ENCODE peak calls at places on chromosome 22, in four cellular contexts. H is A549, S is GM12878, U is K562. E is an unnamed sample.

GRCh38 chr22:26700462-26700861 is 43.1 kb downstream of the MIAT start:
- DNase-seq in H (no peak), S (no peak), U (no peak), E (no peak)

GRCh38 chr22:45284705-45285305 is at the start of gene UPK3A:
- DNase-seq in H (peak; percentile 28), S (no peak), U (peak; percentile 20), E (peak; percentile 57)

GRCh38 chr22:22422629-22423112 is 85.9 kb downstream of the ZNF280B start:
- DNase-seq in H (peak; percentile 13), S (peak; percentile 85), U (peak; percentile 85), E (peak; percentile 73)

GRCh38 chr22:44550666-44551491 is 52.8 kb upstream of the RTL6 start:
- DNase-seq in H (no peak), S (peak; percentile 9), U (no peak), E (peak; percentile 81)

GRCh38 chr22:21449531-21450319 is 17.5 kb upstream of the TMEM191C start:
- DNase-seq in H (no peak), S (no peak), U (no peak), E (no peak)

GRCh38 chr22:38788417-38788816 is 5.5 kb downstream of the DNAL4 start:
- DNase-seq in H (no peak), S (no peak), U (no peak), E (no peak)

GRCh38 chr22:24510694-24511625 is 15.8 kb downstream of the UPB1 start:
- DNase-seq in H (no peak), S (no peak), U (peak; percentile 21), E (peak; percentile 94)

GRCh38 chr22:43635101-43635500 is 177.0 kb downstream of the EFCAB6 start:
- DNase-seq in H (no peak), S (no peak), U (no peak), E (no peak)

GRCh38 chr22:29074276-29074625 is 1.4 kb downstream of the KREMEN1 start:
- DNase-seq in H (no peak), S (no peak), U (no peak), E (no peak)

GRCh38 chr22:45240137-45240809 is 421 bp downstream of the KIAA0930 start:
- DNase-seq in H (no peak), S (no peak), U (peak; percentile 13), E (peak; percentile 65)

GRCh38 chr22:47687364-47687655 is 924.9 kb downstream of the TBC1D22A start:
- DNase-seq in H (no peak), S (no peak), U (no peak), E (no peak)

GRCh38 chr22:29313126-29314071 is 2.1 kb downstream of the RASL10A start:
- DNase-seq in H (no peak), S (no peak), U (peak; percentile 48), E (no peak)

GRCh38 chr22:29319072-29319471 is 3.6 kb upstream of the RASL10A start:
- DNase-seq in H (no peak), S (no peak), U (no peak), E (no peak)

GRCh38 chr22:23626286-23626975 is 5.7 kb downstream of the DRICH1 start:
- DNase-seq in H (no peak), S (no peak), U (no peak), E (no peak)

GRCh38 chr22:48482771-48483170 is 1344.9 kb downstream of the BRD1 start:
- DNase-seq in H (no peak), S (no peak), U (no peak), E (no peak)

GRCh38 chr22:29609139-29609538 is 5.7 kb downstream of the NF2 start:
- DNase-seq in H (peak; percentile 16), S (no peak), U (peak; percentile 18), E (no peak)

GRCh38 chr22:44828193-44828592 is 75.8 kb downstream of the ARHGAP8 start:
- DNase-seq in H (peak; percentile 21), S (no peak), U (peak; percentile 75), E (peak; percentile 58)

GRCh38 chr22:45448431-45448830 is 34.9 kb downstream of the RIBC2 start:
- DNase-seq in H (no peak), S (no peak), U (no peak), E (no peak)

GRCh38 chr22:43377486-43377995 is 34.3 kb upstream of the MPPED1 start:
- DNase-seq in H (no peak), S (no peak), U (no peak), E (no peak)

GRCh38 chr22:46737976-46738641 is at the start of gene CERK:
- DNase-seq in H (peak; percentile 41), S (no peak), U (peak; percentile 84), E (peak; percentile 73)

GRCh38 chr22:31647516-31647915 is 14.5 kb downstream of the PISD start:
- DNase-seq in H (no peak), S (no peak), U (no peak), E (no peak)

GRCh38 chr22:45892681-45893461 is 84.1 kb downstream of the WNT7B start:
- DNase-seq in H (no peak), S (no peak), U (no peak), E (no peak)

GRCh38 chr22:27879923-27880322 is 39.1 kb downstream of the PITPNB start:
- DNase-seq in H (peak; percentile 47), S (no peak), U (peak; percentile 48), E (peak; percentile 50)

GRCh38 chr22:33512961-33513360 is 407.3 kb downstream of the LARGE1 start:
- DNase-seq in H (no peak), S (no peak), U (no peak), E (no peak)

GRCh38 chr22:25448435-25449051 is 115.9 kb upstream of the GRK3 start:
- DNase-seq in H (peak; percentile 7), S (no peak), U (peak; percentile 33), E (peak; percentile 25)

GRCh38 chr22:48940988-48941902 is 886.4 kb downstream of the BRD1 start:
- DNase-seq in H (no peak), S (no peak), U (no peak), E (no peak)

GRCh38 chr22:49160261-49161001 is 667.2 kb downstream of the BRD1 start:
- DNase-seq in H (no peak), S (no peak), U (no peak), E (no peak)

GRCh38 chr22:49417326-49417725 is 410.3 kb downstream of the BRD1 start:
- DNase-seq in H (no peak), S (no peak), U (no peak), E (no peak)

GRCh38 chr22:50151571-50152537 is 18.7 kb upstream of the PANX2 start:
- DNase-seq in H (no peak), S (no peak), U (no peak), E (no peak)

GRCh38 chr22:39128508-39128907 is 24.0 kb downstream of the CBX7 start:
- DNase-seq in H (no peak), S (no peak), U (no peak), E (no peak)

GRCh38 chr22:46517255-46517761 is 20.1 kb downstream of the CELSR1 start:
- DNase-seq in H (no peak), S (no peak), U (no peak), E (no peak)

GRCh38 chr22:36359172-36359973 is 28.4 kb downstream of the MYH9 start:
- DNase-seq in H (no peak), S (peak; percentile 86), U (no peak), E (peak; percentile 71)

GRCh38 chr22:36355894-36356293 is 31.9 kb downstream of the MYH9 start:
- DNase-seq in H (no peak), S (no peak), U (no peak), E (no peak)

GRCh38 chr22:36355362-36355761 is 32.4 kb downstream of the MYH9 start:
- DNase-seq in H (no peak), S (no peak), U (no peak), E (peak; percentile 9)

GRCh38 chr22:36358533-36359171 is 29.1 kb downstream of the MYH9 start:
- DNase-seq in H (no peak), S (no peak), U (no peak), E (no peak)

GRCh38 chr22:36356708-36357694 is 30.8 kb downstream of the MYH9 start:
- DNase-seq in H (no peak), S (no peak), U (no peak), E (peak; percentile 18)
- H3K4me3 ChIP-seq in H (no peak overlapping the region), S (no peak overlapping the region), U (no peak overlapping the region), E (no peak overlapping the region)

GRCh38 chr22:19921544-19922081 is 20.0 kb upstream of the COMT start:
- DNase-seq in H (no peak), S (no peak), U (no peak), E (no peak)
- TF ChIP-seq MYC in H (no peak), S (no peak), U (no peak), E (no peak)

GRCh38 chr22:17638432-17639237 is at the start of gene BCL2L13:
- DNase-seq in H (peak; percentile 75), S (peak; percentile 57), U (peak; percentile 94), E (peak; percentile 96)
- TF ChIP-seq CTCF in H (no peak), S (no peak), U (no peak), E (no peak)

DNA sequence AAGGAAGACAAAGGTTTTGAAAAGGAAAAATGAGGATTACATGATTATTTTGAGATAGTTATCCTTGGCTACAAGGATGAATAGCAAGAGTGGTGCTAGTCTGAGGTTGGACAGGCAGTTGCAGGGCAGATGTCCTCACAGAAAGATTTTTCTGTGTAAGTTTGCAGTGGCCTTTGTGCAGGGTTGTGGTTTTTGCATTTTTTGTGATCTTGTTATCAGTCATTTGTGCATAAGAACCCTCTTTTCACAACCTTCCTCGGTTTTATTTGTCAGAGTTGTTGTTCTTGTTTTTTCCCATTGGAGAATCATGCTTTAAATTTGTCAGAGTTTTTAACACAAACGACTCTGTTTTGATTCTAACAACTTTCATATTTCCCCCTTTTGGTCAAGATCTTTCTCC is 1.4 kb downstream of the CCDC134 start:
- DNase-seq in H (no peak), S (no peak), U (no peak), E (no peak)
- H3K4me3 ChIP-seq in H (peak overlapping the region; percentile 87), S (peak overlapping the region; percentile 89), U (peak overlapping the region; percentile 78), E (peak overlapping the region; percentile 84)